ENCODE peak calls at places on chromosome 6, in nine cellular contexts. Q is uterus; P is IMR-90; W is heart left ventricle; O is CD8-positive, alpha-beta memory T cell; I is endothelial cell of umbilical vein; G is trophoblast cell; S is NT2/D1; J is heart right ventricle. T is an unnamed sample.

GRCh38 chr6:32096394-32097258 is 12.5 kb downstream of the TNXB start:
- DNase-seq in O (no peak), G (peak; percentile 25), Q (no peak), I (no peak), W (no peak), S (no peak), P (no peak), J (no peak), T (no peak)

GRCh38 chr6:17211101-17211500 is 70.1 kb upstream of the RBM24 start:
- DNase-seq in P (no peak), S (no peak), I (no peak), Q (no peak), G (no peak), W (no peak), O (no peak), J (no peak), T (no peak)

GRCh38 chr6:21885532-21886089 is 292.1 kb downstream of the SOX4 start:
- DNase-seq in O (no peak), S (no peak), J (peak; percentile 16), P (peak; percentile 85), Q (peak; percentile 29), W (peak; percentile 28), G (peak; percentile 51), I (peak; percentile 93), T (no peak)

GRCh38 chr6:148309301-148309700 is 33.3 kb upstream of the SASH1 start:
- DNase-seq in S (no peak), Q (no peak), G (peak; percentile 29), J (no peak), O (no peak), W (no peak), I (no peak), P (no peak), T (no peak)

GRCh38 chr6:25478973-25479372 is 173.0 kb upstream of the SCGN start:
- DNase-seq in J (no peak), I (no peak), S (no peak), W (no peak), G (no peak), P (no peak), O (no peak), Q (no peak), T (no peak)

GRCh38 chr6:21163110-21163837 is 430.3 kb upstream of the SOX4 start:
- DNase-seq in P (peak; percentile 79), W (no peak), O (no peak), G (peak; percentile 74), I (no peak), J (no peak), S (no peak), Q (no peak), T (no peak)

GRCh38 chr6:129500958-129501381 is 209.0 kb downstream of the ARHGAP18 start:
- DNase-seq in P (peak; percentile 7), W (no peak), Q (no peak), S (no peak), O (no peak), J (no peak), I (peak; percentile 20), G (peak; percentile 15), T (no peak)

GRCh38 chr6:38182426-38182825 is 362.9 kb downstream of the ZFAND3 start:
- DNase-seq in W (no peak), J (no peak), I (no peak), Q (no peak), S (no peak), G (no peak), P (no peak), O (no peak), T (no peak)

GRCh38 chr6:14924126-14925024 is 321.5 kb upstream of the JARID2 start:
- DNase-seq in J (no peak), I (no peak), G (peak; percentile 94), S (no peak), W (no peak), Q (no peak), O (no peak), P (peak; percentile 55), T (peak; percentile 35)

GRCh38 chr6:160010067-160010466 is 41.2 kb downstream of the IGF2R start:
- DNase-seq in O (no peak), W (peak; percentile 75), Q (peak; percentile 71), J (no peak), P (peak; percentile 17), I (no peak), S (no peak), G (no peak), T (no peak)

GRCh38 chr6:166165558-166166313 is 1.9 kb downstream of the TBXT start:
- DNase-seq in S (no peak), Q (no peak), O (no peak), G (no peak), W (no peak), I (no peak), P (no peak), J (no peak), T (no peak)

GRCh38 chr6:166167801-166168615 is at the start of gene TBXT:
- DNase-seq in O (no peak), P (no peak), Q (no peak), S (no peak), I (no peak), W (no peak), G (no peak), J (no peak), T (no peak)

GRCh38 chr6:166167258-166167731 is 356 bp downstream of the TBXT start:
- DNase-seq in G (no peak), W (no peak), O (no peak), I (no peak), J (no peak), P (no peak), Q (no peak), S (no peak), T (no peak)

GRCh38 chr6:166168616-166169548 is 1.2 kb upstream of the TBXT start:
- DNase-seq in J (no peak), O (no peak), P (no peak), Q (no peak), I (no peak), G (no peak), S (no peak), W (no peak), T (no peak)

DNA sequence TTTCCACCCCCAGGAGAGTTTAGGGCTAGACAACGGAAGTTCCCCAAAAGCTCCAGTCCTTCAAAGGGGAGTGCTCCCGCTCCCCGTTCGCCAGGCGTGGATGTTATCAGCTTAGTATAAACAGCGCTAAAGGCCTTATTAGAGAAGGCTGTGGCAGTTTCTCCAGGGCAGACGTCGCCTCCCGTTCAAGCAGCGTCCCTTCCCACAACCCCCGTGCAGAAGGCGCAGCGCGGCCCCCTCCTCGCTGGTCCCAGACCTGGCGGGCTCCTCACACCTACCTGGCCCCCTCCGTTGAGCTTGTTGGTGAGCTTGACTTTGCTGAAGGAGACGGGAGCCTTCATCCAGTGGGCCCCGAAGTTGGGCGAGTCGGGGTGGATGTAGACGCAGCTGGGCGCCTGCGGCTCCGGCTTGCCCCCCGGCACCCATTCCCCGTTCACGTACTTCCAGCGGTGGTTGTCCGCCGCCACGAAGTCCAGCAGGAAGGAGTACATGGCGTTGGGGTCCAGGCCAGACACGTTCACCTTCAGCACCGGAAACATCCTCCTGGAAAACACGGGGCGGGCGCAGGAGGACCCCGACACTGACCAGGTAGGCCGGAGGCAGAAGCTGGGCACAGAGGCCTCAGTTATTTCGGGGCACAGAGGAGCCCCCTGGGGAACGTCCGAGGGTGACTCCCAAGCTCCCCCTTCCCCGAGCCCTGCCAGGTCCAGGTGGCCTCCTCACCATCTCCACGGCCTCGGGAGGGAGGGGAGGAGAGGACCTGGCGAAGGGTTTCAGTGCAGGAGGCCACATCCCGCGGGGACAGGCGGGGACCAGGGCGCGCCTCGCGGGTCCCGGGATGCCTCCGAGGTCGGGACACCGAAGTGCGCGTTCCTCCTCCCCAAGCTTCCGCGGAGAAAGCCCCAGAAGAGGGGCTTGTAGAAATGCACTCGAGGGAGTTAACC is 1.1 kb downstream of the TBXT start:
- DNase-seq in W (no peak), O (no peak), Q (no peak), S (no peak), G (no peak), P (no peak), I (no peak), J (no peak), T (no peak)
- H3K27me3 ChIP-seq in W (peaks cover 98% of the 10 kb centered on the region), O (peaks cover 24% of the 10 kb centered on the region), Q (peaks cover 57% of the 10 kb centered on the region), S (peaks cover 85% of the 10 kb centered on the region), G (peaks cover 72% of the 10 kb centered on the region), P (peaks cover 68% of the 10 kb centered on the region), I (peaks cover 42% of the 10 kb centered on the region), J (peaks cover 29% of the 10 kb centered on the region), T (peaks cover 36% of the 10 kb centered on the region)

GRCh38 chr6:3456794-3457709 is at the start of gene SLC22A23:
- DNase-seq in P (no peak), O (peak; percentile 72), S (peak; percentile 48), W (peak; percentile 62), J (peak; percentile 76), I (peak; percentile 39), G (peak; percentile 72), Q (peak; percentile 65), T (peak; percentile 89)
- H3K27me3 ChIP-seq in P (peaks cover 61% of the 10 kb centered on the region), O (peaks cover 6% of the 10 kb centered on the region), S (peaks cover 15% of the 10 kb centered on the region), W (no peaks in the 10 kb centered on the region), J (no peaks in the 10 kb centered on the region), I (peaks cover 7% of the 10 kb centered on the region), G (no peaks in the 10 kb centered on the region), Q (no peaks in the 10 kb centered on the region), T (no peaks in the 10 kb centered on the region)

GRCh38 chr6:30096829-30097228 is 16.1 kb downstream of the TRIM31 start:
- DNase-seq in O (no peak), S (no peak), G (no peak), P (no peak), Q (no peak), J (no peak), W (no peak), I (no peak), T (no peak)
- H3K27me3 ChIP-seq in O (peaks cover 32% of the 10 kb centered on the region), S (peaks cover 36% of the 10 kb centered on the region), G (peaks cover 21% of the 10 kb centered on the region), P (peaks cover 63% of the 10 kb centered on the region), Q (peaks cover 23% of the 10 kb centered on the region), J (peaks cover 4% of the 10 kb centered on the region), W (peaks cover 46% of the 10 kb centered on the region), I (peaks cover 31% of the 10 kb centered on the region), T (no peaks in the 10 kb centered on the region)

GRCh38 chr6:155196891-155197290 is 66.9 kb upstream of the CLDN20 start:
- DNase-seq in G (no peak), I (peak; percentile 61), P (no peak), J (no peak), Q (no peak), O (no peak), S (no peak), W (no peak), T (no peak)

GRCh38 chr6:155200012-155200411 is 63.8 kb upstream of the CLDN20 start:
- DNase-seq in G (peak; percentile 64), I (peak; percentile 31), S (no peak), P (peak; percentile 21), Q (no peak), J (no peak), W (no peak), O (no peak), T (no peak)

GRCh38 chr6:155194399-155194798 is 69.4 kb upstream of the CLDN20 start:
- DNase-seq in W (no peak), S (no peak), P (no peak), Q (no peak), I (no peak), G (no peak), O (no peak), J (no peak), T (no peak)

GRCh38 chr6:155195903-155196302 is 67.9 kb upstream of the CLDN20 start:
- DNase-seq in P (no peak), O (no peak), S (no peak), G (no peak), I (no peak), W (no peak), Q (no peak), J (no peak), T (no peak)

DNA sequence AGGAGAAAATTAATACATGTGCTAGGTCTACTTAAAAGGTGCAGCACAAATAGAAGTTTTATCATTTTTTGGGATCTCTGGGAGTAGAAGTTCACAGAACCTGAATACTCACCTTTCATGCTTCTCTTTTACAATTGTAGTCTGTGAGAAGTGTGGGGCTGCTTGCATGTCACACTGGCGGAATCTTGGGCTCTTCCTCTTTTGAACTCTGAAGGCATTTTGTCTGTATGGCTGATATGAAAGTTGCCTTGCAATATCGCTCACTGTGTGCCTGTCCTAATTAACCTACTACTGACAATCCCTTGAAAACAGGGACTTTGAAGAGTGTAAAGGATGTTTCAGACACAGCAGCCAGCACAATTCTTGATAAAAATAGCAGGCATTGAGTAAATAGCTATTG is 65.9 kb upstream of the CLDN20 start:
- DNase-seq in O (no peak), G (no peak), W (no peak), J (no peak), I (no peak), Q (no peak), P (no peak), S (no peak), T (no peak)
- H3K27me3 ChIP-seq in O (no peaks in the 10 kb centered on the region), G (no peaks in the 10 kb centered on the region), W (no peaks in the 10 kb centered on the region), J (no peaks in the 10 kb centered on the region), I (no peaks in the 10 kb centered on the region), Q (no peaks in the 10 kb centered on the region), P (no peaks in the 10 kb centered on the region), S (no peaks in the 10 kb centered on the region), T (no peaks in the 10 kb centered on the region)

T was measured in right lobe of liver.